ENCODE peak calls at places on chromosomes 12 and 14, in nine cellular contexts. One of them, this sample, is unnamed. For H3K4me1, the result is how much of the 10 kb centered on the place peaks cover.

GRCh38 chr14:66244834-66245233 is 241.3 kb upstream of the CCDC196 start:
- DNase-seq in foreskin keratinocyte: no peak
- DNase-seq in adipocyte: no peak
- DNase-seq in tibial nerve: no peak
- DNase-seq in left lung: no peak
- DNase-seq in stomach: no peak
- DNase-seq in pancreas: no peak
- DNase-seq in lower lobe of right lung: no peak
- DNase-seq in astrocyte: no peak
- DNase-seq in this sample: no peak

GRCh38 chr14:30786701-30787100 is 87.7 kb upstream of the COCH start:
- DNase-seq in foreskin keratinocyte: no peak
- DNase-seq in adipocyte: no peak
- DNase-seq in tibial nerve: no peak
- DNase-seq in left lung: no peak
- DNase-seq in stomach: no peak
- DNase-seq in pancreas: no peak
- DNase-seq in lower lobe of right lung: no peak
- DNase-seq in astrocyte: no peak
- DNase-seq in this sample: no peak

GRCh38 chr12:46187023-46187422 is 81.8 kb downstream of the SLC38A1 start:
- DNase-seq in foreskin keratinocyte: peak
- DNase-seq in adipocyte: peak
- DNase-seq in tibial nerve: peak
- DNase-seq in left lung: no peak
- DNase-seq in stomach: no peak
- DNase-seq in pancreas: no peak
- DNase-seq in lower lobe of right lung: no peak
- DNase-seq in astrocyte: peak
- DNase-seq in this sample: no peak

GRCh38 chr14:92586001-92586947 is 72.7 kb downstream of the RIN3 start:
- DNase-seq in foreskin keratinocyte: no peak
- DNase-seq in adipocyte: peak
- DNase-seq in tibial nerve: no peak
- DNase-seq in left lung: no peak
- DNase-seq in stomach: no peak
- DNase-seq in pancreas: no peak
- DNase-seq in lower lobe of right lung: no peak
- DNase-seq in astrocyte: peak
- DNase-seq in this sample: no peak

GRCh38 chr14:81303258-81303935 is 82.6 kb upstream of the GTF2A1 start:
- DNase-seq in foreskin keratinocyte: peak
- DNase-seq in adipocyte: no peak
- DNase-seq in tibial nerve: no peak
- DNase-seq in left lung: peak
- DNase-seq in stomach: peak
- DNase-seq in pancreas: peak
- DNase-seq in lower lobe of right lung: peak
- DNase-seq in astrocyte: no peak
- DNase-seq in this sample: no peak

GRCh38 chr12:52204095-52204930 is 12.5 kb upstream of the KRT80 start:
- DNase-seq in foreskin keratinocyte: no peak
- DNase-seq in adipocyte: no peak
- DNase-seq in tibial nerve: peak
- DNase-seq in left lung: peak
- DNase-seq in stomach: no peak
- DNase-seq in pancreas: peak
- DNase-seq in lower lobe of right lung: peak
- DNase-seq in astrocyte: peak
- DNase-seq in this sample: no peak

GRCh38 chr12:80821513-80822000 is 104.8 kb downstream of the MYF5 start:
- DNase-seq in foreskin keratinocyte: no peak
- DNase-seq in adipocyte: no peak
- DNase-seq in tibial nerve: no peak
- DNase-seq in left lung: no peak
- DNase-seq in stomach: no peak
- DNase-seq in pancreas: no peak
- DNase-seq in lower lobe of right lung: no peak
- DNase-seq in astrocyte: no peak
- DNase-seq in this sample: no peak

GRCh38 chr14:104433401-104434213 is 146.0 kb upstream of the C14orf180 start:
- DNase-seq in foreskin keratinocyte: no peak
- DNase-seq in adipocyte: no peak
- DNase-seq in tibial nerve: no peak
- DNase-seq in left lung: peak
- DNase-seq in stomach: peak
- DNase-seq in pancreas: no peak
- DNase-seq in lower lobe of right lung: peak
- DNase-seq in astrocyte: no peak
- DNase-seq in this sample: no peak

GRCh38 chr12:131710464-131711457 is at the start of gene SFSWAP:
- DNase-seq in foreskin keratinocyte: peak
- DNase-seq in adipocyte: peak
- DNase-seq in tibial nerve: peak
- DNase-seq in left lung: peak
- DNase-seq in stomach: peak
- DNase-seq in pancreas: peak
- DNase-seq in lower lobe of right lung: peak
- DNase-seq in astrocyte: peak
- DNase-seq in this sample: no peak

GRCh38 chr14:69043007-69043444 is 63.9 kb upstream of the ACTN1 start:
- DNase-seq in foreskin keratinocyte: no peak
- DNase-seq in adipocyte: peak
- DNase-seq in tibial nerve: no peak
- DNase-seq in left lung: peak
- DNase-seq in stomach: peak
- DNase-seq in pancreas: peak
- DNase-seq in lower lobe of right lung: peak
- DNase-seq in astrocyte: no peak
- DNase-seq in this sample: no peak

GRCh38 chr12:30643366-30643765 is 52.3 kb downstream of the IPO8 start:
- DNase-seq in foreskin keratinocyte: no peak
- DNase-seq in adipocyte: no peak
- DNase-seq in tibial nerve: no peak
- DNase-seq in left lung: no peak
- DNase-seq in stomach: no peak
- DNase-seq in pancreas: no peak
- DNase-seq in lower lobe of right lung: no peak
- DNase-seq in astrocyte: no peak
- DNase-seq in this sample: no peak

GRCh38 chr12:47828967-47829482 is 9.3 kb upstream of the HDAC7 start:
- DNase-seq in foreskin keratinocyte: peak
- DNase-seq in adipocyte: peak
- DNase-seq in tibial nerve: peak
- DNase-seq in left lung: peak
- DNase-seq in stomach: peak
- DNase-seq in pancreas: no peak
- DNase-seq in lower lobe of right lung: peak
- DNase-seq in astrocyte: no peak
- DNase-seq in this sample: no peak
- H3K4me1 ChIP-seq in foreskin keratinocyte: under half
- H3K4me1 ChIP-seq in adipocyte: half or more
- H3K4me1 ChIP-seq in tibial nerve: under half
- H3K4me1 ChIP-seq in left lung: under half
- H3K4me1 ChIP-seq in stomach: under half
- H3K4me1 ChIP-seq in pancreas: under half
- H3K4me1 ChIP-seq in lower lobe of right lung: half or more
- H3K4me1 ChIP-seq in astrocyte: under half
- H3K4me1 ChIP-seq in this sample: under half

DNA sequence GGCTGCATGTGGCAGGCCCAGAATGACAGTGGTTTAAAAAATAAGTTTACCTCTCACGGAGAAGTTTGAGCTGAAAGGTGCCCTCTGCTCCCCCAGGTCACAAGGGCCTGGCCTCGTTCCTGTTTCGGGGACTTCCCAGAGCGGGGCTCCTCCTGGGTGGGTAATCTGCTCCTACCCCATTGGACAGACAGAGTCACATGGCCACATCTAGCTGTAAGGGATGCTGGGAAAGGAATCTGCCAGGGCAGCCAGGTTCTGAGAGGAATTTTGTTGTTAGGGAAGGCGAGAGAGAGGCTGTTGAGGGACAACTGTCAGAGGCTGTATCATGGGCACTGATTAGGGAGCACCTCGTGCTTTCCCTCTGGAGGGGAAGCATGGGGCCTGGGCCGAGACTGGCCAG is 24.0 kb upstream of the DIO3 start:
- DNase-seq in foreskin keratinocyte: no peak
- DNase-seq in adipocyte: no peak
- DNase-seq in tibial nerve: no peak
- DNase-seq in left lung: no peak
- DNase-seq in stomach: no peak
- DNase-seq in pancreas: no peak
- DNase-seq in lower lobe of right lung: no peak
- DNase-seq in astrocyte: no peak
- DNase-seq in this sample: no peak
- H3K4me1 ChIP-seq in foreskin keratinocyte: under half
- H3K4me1 ChIP-seq in adipocyte: under half
- H3K4me1 ChIP-seq in tibial nerve: under half
- H3K4me1 ChIP-seq in left lung: under half
- H3K4me1 ChIP-seq in stomach: under half
- H3K4me1 ChIP-seq in pancreas: under half
- H3K4me1 ChIP-seq in lower lobe of right lung: under half
- H3K4me1 ChIP-seq in astrocyte: under half
- H3K4me1 ChIP-seq in this sample: under half

GRCh38 chr12:112843272-112843671 is 51.7 kb downstream of the RPH3A start:
- DNase-seq in foreskin keratinocyte: no peak
- DNase-seq in adipocyte: no peak
- DNase-seq in tibial nerve: no peak
- DNase-seq in left lung: no peak
- DNase-seq in stomach: no peak
- DNase-seq in pancreas: no peak
- DNase-seq in lower lobe of right lung: no peak
- DNase-seq in astrocyte: no peak
- DNase-seq in this sample: no peak
- H3K4me1 ChIP-seq in foreskin keratinocyte: under half
- H3K4me1 ChIP-seq in adipocyte: under half
- H3K4me1 ChIP-seq in tibial nerve: under half
- H3K4me1 ChIP-seq in left lung: under half
- H3K4me1 ChIP-seq in stomach: under half
- H3K4me1 ChIP-seq in pancreas: under half
- H3K4me1 ChIP-seq in lower lobe of right lung: under half
- H3K4me1 ChIP-seq in astrocyte: under half
- H3K4me1 ChIP-seq in this sample: under half

GRCh38 chr14:85660243-85660922 is 130.4 kb downstream of the FLRT2 start:
- DNase-seq in foreskin keratinocyte: no peak
- DNase-seq in adipocyte: no peak
- DNase-seq in tibial nerve: no peak
- DNase-seq in left lung: no peak
- DNase-seq in stomach: no peak
- DNase-seq in pancreas: no peak
- DNase-seq in lower lobe of right lung: no peak
- DNase-seq in astrocyte: no peak
- DNase-seq in this sample: no peak
- H3K4me1 ChIP-seq in foreskin keratinocyte: under half
- H3K4me1 ChIP-seq in adipocyte: under half
- H3K4me1 ChIP-seq in tibial nerve: under half
- H3K4me1 ChIP-seq in left lung: under half
- H3K4me1 ChIP-seq in stomach: under half
- H3K4me1 ChIP-seq in pancreas: under half
- H3K4me1 ChIP-seq in lower lobe of right lung: under half
- H3K4me1 ChIP-seq in astrocyte: under half
- H3K4me1 ChIP-seq in this sample: under half

This sample was measured in esophagus squamous epithelium.